ENCODE peak calls at places on chromosomes 3 and 15, in six cellular contexts. One of them, this sample, is unnamed.
A peak's percentile ranks its signal among the peaks of the same experiment; 100 is the strongest.

GRCh38 chr15:99100245-99101173 is 4.4 kb upstream of the SYNM start:
- DNase-seq in GM23248: peak; percentile 87
- DNase-seq in astrocyte: peak; percentile 35
- DNase-seq in mesenchymal stem cell: peak; percentile 76
- DNase-seq in fibroblast of lung: peak; percentile 69
- DNase-seq in PC-3: peak; percentile 83
- DNase-seq in this sample: peak; percentile 72

GRCh38 chr15:38563723-38564519 is 693 bp downstream of the RASGRP1 start:
- DNase-seq in GM23248: peak; percentile 68
- DNase-seq in astrocyte: no peak
- DNase-seq in mesenchymal stem cell: peak; percentile 50
- DNase-seq in fibroblast of lung: peak; percentile 35
- DNase-seq in PC-3: peak; percentile 53
- DNase-seq in this sample: peak; percentile 67

GRCh38 chr3:103077910-103078309 is 643.1 kb downstream of the ZPLD1 start:
- DNase-seq in GM23248: no peak
- DNase-seq in astrocyte: no peak
- DNase-seq in mesenchymal stem cell: no peak
- DNase-seq in fibroblast of lung: no peak
- DNase-seq in PC-3: no peak
- DNase-seq in this sample: no peak

GRCh38 chr3:126132751-126133511 is 47.5 kb downstream of the ALDH1L1 start:
- DNase-seq in GM23248: peak; percentile 44
- DNase-seq in astrocyte: no peak
- DNase-seq in mesenchymal stem cell: peak; percentile 14
- DNase-seq in fibroblast of lung: no peak
- DNase-seq in PC-3: peak; percentile 16
- DNase-seq in this sample: no peak

GRCh38 chr15:80798911-80799310 is 19.7 kb downstream of the CEMIP start:
- DNase-seq in GM23248: no peak
- DNase-seq in astrocyte: no peak
- DNase-seq in mesenchymal stem cell: no peak
- DNase-seq in fibroblast of lung: no peak
- DNase-seq in PC-3: no peak
- DNase-seq in this sample: no peak

GRCh38 chr15:69402816-69403215 is 11.3 kb upstream of the KIF23 start:
- DNase-seq in GM23248: peak; percentile 57
- DNase-seq in astrocyte: no peak
- DNase-seq in mesenchymal stem cell: no peak
- DNase-seq in fibroblast of lung: no peak
- DNase-seq in PC-3: no peak
- DNase-seq in this sample: no peak

GRCh38 chr3:29145370-29145769 is 135.5 kb upstream of the RBMS3 start:
- DNase-seq in GM23248: no peak
- DNase-seq in astrocyte: no peak
- DNase-seq in mesenchymal stem cell: no peak
- DNase-seq in fibroblast of lung: no peak
- DNase-seq in PC-3: no peak
- DNase-seq in this sample: no peak

GRCh38 chr3:73592154-73592877 is 32.4 kb downstream of the PDZRN3 start:
- DNase-seq in GM23248: no peak
- DNase-seq in astrocyte: no peak
- DNase-seq in mesenchymal stem cell: no peak
- DNase-seq in fibroblast of lung: no peak
- DNase-seq in PC-3: no peak
- DNase-seq in this sample: no peak

GRCh38 chr3:169131695-169132464 is 531.6 kb downstream of the MECOM start:
- DNase-seq in GM23248: no peak
- DNase-seq in astrocyte: no peak
- DNase-seq in mesenchymal stem cell: no peak
- DNase-seq in fibroblast of lung: no peak
- DNase-seq in PC-3: no peak
- DNase-seq in this sample: no peak

GRCh38 chr3:185744997-185745843 is 79.6 kb downstream of the IGF2BP2 start:
- DNase-seq in GM23248: peak; percentile 98
- DNase-seq in astrocyte: peak; percentile 90
- DNase-seq in mesenchymal stem cell: peak; percentile 96
- DNase-seq in fibroblast of lung: peak; percentile 51
- DNase-seq in PC-3: peak; percentile 92
- DNase-seq in this sample: no peak

GRCh38 chr15:63338170-63338569 is 43.5 kb downstream of the CA12 start:
- DNase-seq in GM23248: peak; percentile 86
- DNase-seq in astrocyte: peak; percentile 84
- DNase-seq in mesenchymal stem cell: no peak
- DNase-seq in fibroblast of lung: no peak
- DNase-seq in PC-3: peak; percentile 78
- DNase-seq in this sample: peak; percentile 65

GRCh38 chr3:121018917-121019321 is 110.9 kb downstream of the STXBP5L start:
- DNase-seq in GM23248: no peak
- DNase-seq in astrocyte: no peak
- DNase-seq in mesenchymal stem cell: no peak
- DNase-seq in fibroblast of lung: no peak
- DNase-seq in PC-3: no peak
- DNase-seq in this sample: no peak

GRCh38 chr15:90058308-90058707 is 44.0 kb downstream of the IDH2 start:
- DNase-seq in GM23248: no peak
- DNase-seq in astrocyte: no peak
- DNase-seq in mesenchymal stem cell: no peak
- DNase-seq in fibroblast of lung: no peak
- DNase-seq in PC-3: no peak
- DNase-seq in this sample: no peak

GRCh38 chr3:31265646-31266423 is 266.9 kb upstream of the STT3B start:
- DNase-seq in GM23248: no peak
- DNase-seq in astrocyte: no peak
- DNase-seq in mesenchymal stem cell: no peak
- DNase-seq in fibroblast of lung: no peak
- DNase-seq in PC-3: no peak
- DNase-seq in this sample: no peak

GRCh38 chr3:45104715-45105711 is 41.2 kb downstream of the CDCP1 start:
- DNase-seq in GM23248: peak; percentile 81
- DNase-seq in astrocyte: peak; percentile 70
- DNase-seq in mesenchymal stem cell: peak; percentile 87
- DNase-seq in fibroblast of lung: peak; percentile 71
- DNase-seq in PC-3: peak; percentile 44
- DNase-seq in this sample: no peak

GRCh38 chr3:141148169-141148568 is 83.5 kb upstream of the PXYLP1 start:
- DNase-seq in GM23248: no peak
- DNase-seq in astrocyte: no peak
- DNase-seq in mesenchymal stem cell: no peak
- DNase-seq in fibroblast of lung: no peak
- DNase-seq in PC-3: no peak
- DNase-seq in this sample: no peak

GRCh38 chr3:138598534-138598933 is 4.5 kb upstream of the CEP70 start:
- DNase-seq in GM23248: no peak
- DNase-seq in astrocyte: no peak
- DNase-seq in mesenchymal stem cell: no peak
- DNase-seq in fibroblast of lung: no peak
- DNase-seq in PC-3: no peak
- DNase-seq in this sample: no peak

GRCh38 chr15:68114356-68114755 is 60.2 kb downstream of the PIAS1 start:
- DNase-seq in GM23248: peak; percentile 68
- DNase-seq in astrocyte: peak; percentile 42
- DNase-seq in mesenchymal stem cell: peak; percentile 61
- DNase-seq in fibroblast of lung: peak; percentile 40
- DNase-seq in PC-3: no peak
- DNase-seq in this sample: no peak

GRCh38 chr15:42493694-42494093 is 1.7 kb upstream of the SNAP23 start:
- DNase-seq in GM23248: no peak
- DNase-seq in astrocyte: no peak
- DNase-seq in mesenchymal stem cell: no peak
- DNase-seq in fibroblast of lung: no peak
- DNase-seq in PC-3: no peak
- DNase-seq in this sample: no peak

GRCh38 chr3:178703268-178703975 is 167.2 kb downstream of the KCNMB2 start:
- DNase-seq in GM23248: peak; percentile 8
- DNase-seq in astrocyte: peak; percentile 76
- DNase-seq in mesenchymal stem cell: peak; percentile 95
- DNase-seq in fibroblast of lung: peak; percentile 96
- DNase-seq in PC-3: peak; percentile 22
- DNase-seq in this sample: no peak

GRCh38 chr3:142852009-142852408 is 36.9 kb downstream of the PCOLCE2 start:
- DNase-seq in GM23248: peak; percentile 47
- DNase-seq in astrocyte: no peak
- DNase-seq in mesenchymal stem cell: no peak
- DNase-seq in fibroblast of lung: no peak
- DNase-seq in PC-3: peak; percentile 36
- DNase-seq in this sample: no peak

GRCh38 chr3:147159141-147159540 is 247.2 kb downstream of the ZIC4 start:
- DNase-seq in GM23248: no peak
- DNase-seq in astrocyte: no peak
- DNase-seq in mesenchymal stem cell: no peak
- DNase-seq in fibroblast of lung: no peak
- DNase-seq in PC-3: no peak
- DNase-seq in this sample: no peak

GRCh38 chr15:96390986-96391385 is 60.5 kb downstream of the NR2F2 start:
- DNase-seq in GM23248: peak; percentile 12
- DNase-seq in astrocyte: no peak
- DNase-seq in mesenchymal stem cell: no peak
- DNase-seq in fibroblast of lung: no peak
- DNase-seq in PC-3: no peak
- DNase-seq in this sample: no peak

GRCh38 chr15:96395687-96396086 is 65.2 kb downstream of the NR2F2 start:
- DNase-seq in GM23248: no peak
- DNase-seq in astrocyte: no peak
- DNase-seq in mesenchymal stem cell: no peak
- DNase-seq in fibroblast of lung: no peak
- DNase-seq in PC-3: no peak
- DNase-seq in this sample: no peak

GRCh38 chr15:96392380-96393208 is 62.1 kb downstream of the NR2F2 start:
- DNase-seq in GM23248: peak; percentile 20
- DNase-seq in astrocyte: peak; percentile 8
- DNase-seq in mesenchymal stem cell: no peak
- DNase-seq in fibroblast of lung: no peak
- DNase-seq in PC-3: no peak
- DNase-seq in this sample: no peak

GRCh38 chr15:96388673-96389072 is 58.2 kb downstream of the NR2F2 start:
- DNase-seq in GM23248: no peak
- DNase-seq in astrocyte: no peak
- DNase-seq in mesenchymal stem cell: no peak
- DNase-seq in fibroblast of lung: no peak
- DNase-seq in PC-3: no peak
- DNase-seq in this sample: no peak

DNA sequence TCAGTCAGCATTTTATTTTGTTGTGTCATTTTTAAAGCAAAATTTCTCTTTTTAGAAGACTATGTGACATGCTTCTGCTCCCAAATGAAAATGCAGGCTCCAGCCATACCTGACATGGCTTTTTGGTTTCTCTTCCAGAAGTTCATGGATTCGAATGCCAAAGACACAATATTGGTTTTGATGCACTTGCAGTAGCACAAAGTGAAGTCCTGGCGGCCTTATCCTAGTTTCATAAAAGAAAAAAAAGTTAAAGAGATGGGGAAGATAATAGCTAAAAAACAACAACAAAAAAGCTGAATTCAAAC is 62.7 kb downstream of the NR2F2 start:
- DNase-seq in GM23248: no peak
- DNase-seq in astrocyte: no peak
- DNase-seq in mesenchymal stem cell: no peak
- DNase-seq in fibroblast of lung: no peak
- DNase-seq in PC-3: no peak
- DNase-seq in this sample: no peak
- H2AFZ ChIP-seq in GM23248: no peak overlapping the region
- H2AFZ ChIP-seq in astrocyte: no peak overlapping the region
- H2AFZ ChIP-seq in mesenchymal stem cell: no peak overlapping the region
- H2AFZ ChIP-seq in fibroblast of lung: no peak overlapping the region
- H2AFZ ChIP-seq in PC-3: no peak overlapping the region
- H2AFZ ChIP-seq in this sample: no peak overlapping the region

DNA sequence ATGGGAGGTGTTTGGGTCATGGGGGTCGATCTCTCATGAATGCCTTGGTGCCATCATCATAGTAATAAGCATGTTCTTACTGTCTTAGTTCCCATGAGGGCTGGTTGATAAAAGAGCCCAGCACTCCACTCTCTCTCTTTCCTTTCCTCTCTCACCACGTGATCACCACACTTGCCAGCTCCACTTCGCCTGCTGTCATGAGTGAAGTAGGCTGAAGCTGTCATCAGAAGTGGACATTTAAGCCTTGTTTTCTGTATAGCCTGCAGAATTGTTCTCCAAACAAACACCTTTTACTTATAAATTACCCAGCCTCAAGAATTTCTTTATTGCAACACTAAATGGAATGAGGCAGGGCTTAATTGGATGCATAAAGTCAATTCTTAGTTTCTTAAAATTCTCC is 6.1 kb downstream of the OR5H1 start:
- DNase-seq in GM23248: no peak
- DNase-seq in astrocyte: no peak
- DNase-seq in mesenchymal stem cell: no peak
- DNase-seq in fibroblast of lung: no peak
- DNase-seq in PC-3: no peak
- DNase-seq in this sample: no peak
- H2AFZ ChIP-seq in GM23248: no peak overlapping the region
- H2AFZ ChIP-seq in astrocyte: no peak overlapping the region
- H2AFZ ChIP-seq in mesenchymal stem cell: no peak overlapping the region
- H2AFZ ChIP-seq in fibroblast of lung: no peak overlapping the region
- H2AFZ ChIP-seq in PC-3: no peak overlapping the region
- H2AFZ ChIP-seq in this sample: peak overlapping the region; percentile 1

DNA sequence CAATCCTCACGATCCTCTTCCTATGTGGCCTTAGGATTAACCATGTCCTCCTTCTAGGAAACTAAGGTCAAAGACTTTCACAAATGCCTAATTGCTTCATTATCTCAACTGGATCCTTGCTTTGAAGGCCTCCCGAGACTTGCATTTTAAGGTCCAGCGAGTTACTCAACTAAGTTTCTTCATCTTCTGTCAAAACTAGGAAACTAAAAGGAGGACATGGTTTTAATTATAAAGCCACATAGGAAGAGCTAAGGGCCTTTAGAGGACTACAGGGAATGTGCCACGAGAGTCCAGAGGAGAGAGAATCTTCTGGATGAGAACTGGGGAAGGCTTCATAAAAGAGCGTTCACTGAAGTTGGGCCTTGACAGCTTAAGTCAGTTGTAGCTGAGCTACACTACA is 87.8 kb upstream of the LPP start:
- DNase-seq in GM23248: no peak
- DNase-seq in astrocyte: no peak
- DNase-seq in mesenchymal stem cell: no peak
- DNase-seq in fibroblast of lung: no peak
- DNase-seq in PC-3: no peak
- DNase-seq in this sample: no peak
- H2AFZ ChIP-seq in GM23248: no peak overlapping the region
- H2AFZ ChIP-seq in astrocyte: no peak overlapping the region
- H2AFZ ChIP-seq in mesenchymal stem cell: no peak overlapping the region
- H2AFZ ChIP-seq in fibroblast of lung: no peak overlapping the region
- H2AFZ ChIP-seq in PC-3: no peak overlapping the region
- H2AFZ ChIP-seq in this sample: no peak overlapping the region

DNA sequence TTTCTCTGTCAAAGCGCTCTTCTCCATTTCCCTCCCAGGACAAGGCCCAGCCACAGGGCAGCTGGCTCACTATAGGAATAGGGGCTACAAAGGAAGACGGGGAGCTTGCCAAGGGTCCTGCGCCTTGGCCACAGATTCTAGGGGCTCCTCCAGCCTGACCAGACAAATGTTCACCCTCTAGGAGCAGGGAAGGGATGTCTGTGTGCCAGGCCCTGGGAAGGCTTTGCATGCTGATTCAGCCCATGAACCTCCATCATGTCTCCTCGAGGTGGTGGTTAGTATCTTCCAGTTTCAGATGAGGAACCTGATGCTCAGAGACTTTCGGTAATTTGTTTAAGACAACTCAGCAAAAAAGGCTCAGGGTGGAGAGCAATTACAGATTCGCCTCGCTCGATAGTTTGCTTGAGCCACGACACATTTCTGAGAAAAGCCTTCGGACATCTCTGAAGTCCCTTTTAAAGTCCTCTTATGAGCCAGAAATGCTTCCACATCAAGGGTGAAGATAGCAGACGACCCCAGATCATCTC is 110.0 kb downstream of the XXYLT1 start:
- DNase-seq in GM23248: no peak
- DNase-seq in astrocyte: no peak
- DNase-seq in mesenchymal stem cell: no peak
- DNase-seq in fibroblast of lung: no peak
- DNase-seq in PC-3: no peak
- DNase-seq in this sample: no peak
- H2AFZ ChIP-seq in GM23248: no peak overlapping the region
- H2AFZ ChIP-seq in astrocyte: no peak overlapping the region
- H2AFZ ChIP-seq in mesenchymal stem cell: no peak overlapping the region
- H2AFZ ChIP-seq in fibroblast of lung: no peak overlapping the region
- H2AFZ ChIP-seq in PC-3: no peak overlapping the region
- H2AFZ ChIP-seq in this sample: no peak overlapping the region

This sample was measured in PC-9.